ENCODE peak calls at places on chromosomes 11 and 22, in seven cellular contexts. Q, A, P, G, J, O and R are unnamed samples.

GRCh38 chr11:21514298-21514697 is 678.6 kb upstream of the ANO5 start:
- DNase-seq in Q (no peak), A (no peak), P (no peak), G (no peak), J (peak), O (no peak), R (no peak)

GRCh38 chr11:106389096-106389495 is 311.6 kb downstream of the AASDHPPT start:
- DNase-seq in Q (no peak), A (no peak), P (peak), G (no peak), J (no peak), O (peak), R (peak)

GRCh38 chr22:46595545-46595944 is 24.6 kb upstream of the GRAMD4 start:
- DNase-seq in Q (no peak), A (no peak), P (no peak), G (no peak), J (no peak), O (no peak), R (no peak)

GRCh38 chr11:123601737-123602136 is 52.7 kb downstream of the SCN3B start:
- DNase-seq in Q (no peak), A (no peak), P (no peak), G (no peak), J (no peak), O (no peak), R (no peak)

GRCh38 chr11:69959461-69959860 is 118.7 kb upstream of the ANO1 start:
- DNase-seq in Q (no peak), A (no peak), P (no peak), G (no peak), J (no peak), O (no peak), R (no peak)

GRCh38 chr11:132595711-132596111 is 936.6 kb downstream of the OPCML start:
- DNase-seq in Q (no peak), A (no peak), P (peak), G (no peak), J (no peak), O (no peak), R (no peak)

GRCh38 chr11:111435046-111435698 is 56.1 kb upstream of the POU2AF1 start:
- DNase-seq in Q (no peak), A (no peak), P (no peak), G (no peak), J (no peak), O (no peak), R (no peak)

GRCh38 chr11:118634435-118635236 is 27.2 kb downstream of the PHLDB1 start:
- DNase-seq in Q (peak), A (peak), P (peak), G (no peak), J (peak), O (peak), R (peak)

GRCh38 chr11:6746086-6746618 is 25.6 kb downstream of the OR2AG2 start:
- DNase-seq in Q (no peak), A (no peak), P (no peak), G (no peak), J (no peak), O (no peak), R (no peak)

GRCh38 chr11:111456086-111456858 is 55.9 kb downstream of the BTG4 start:
- DNase-seq in Q (no peak), A (no peak), P (no peak), G (no peak), J (no peak), O (no peak), R (no peak)

GRCh38 chr11:5452712-5453111 is 3.6 kb downstream of the OR51I2 start:
- DNase-seq in Q (no peak), A (no peak), P (no peak), G (no peak), J (no peak), O (no peak), R (no peak)

GRCh38 chr22:45425101-45425500 is 11.6 kb downstream of the RIBC2 start:
- DNase-seq in Q (no peak), A (no peak), P (no peak), G (peak), J (no peak), O (no peak), R (peak)

GRCh38 chr11:11344045-11344444 is 9.0 kb downstream of the CSNK2A3 start:
- DNase-seq in Q (no peak), A (no peak), P (no peak), G (no peak), J (no peak), O (no peak), R (no peak)

GRCh38 chr22:40709752-40710413 is 30.6 kb downstream of the MCHR1 start:
- DNase-seq in Q (peak), A (no peak), P (no peak), G (no peak), J (peak), O (no peak), R (peak)

GRCh38 chr22:48822278-48823233 is 1005.1 kb downstream of the BRD1 start:
- DNase-seq in Q (no peak), A (no peak), P (no peak), G (no peak), J (no peak), O (no peak), R (no peak)

DNA sequence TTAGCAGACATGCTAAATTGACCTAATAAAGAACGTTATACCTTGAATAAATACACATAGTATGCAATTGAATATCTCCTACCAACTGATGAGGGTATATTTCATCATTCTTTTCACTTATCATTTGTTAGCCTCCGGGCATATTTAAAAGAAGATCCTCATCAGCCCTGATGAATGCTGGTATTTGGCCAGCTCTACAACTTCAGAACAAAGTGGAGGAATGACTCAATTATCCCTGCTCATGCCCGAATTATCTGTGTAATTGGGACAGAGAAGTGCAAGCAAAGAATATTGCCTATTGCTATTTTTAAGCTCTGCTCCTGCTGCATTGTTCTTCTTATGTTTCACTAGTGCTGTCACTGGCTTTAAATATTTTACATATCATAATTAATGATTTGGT is 622.1 kb downstream of the METTL15 start:
- DNase-seq in Q (no peak), A (no peak), P (no peak), G (no peak), J (no peak), O (no peak), R (no peak)
- H3K4me3 ChIP-seq in Q (no peak), A (no peak), P (no peak), G (no peak), J (no peak), O (no peak), R (no peak)

GRCh38 chr11:910589-911030 is at the start of gene CHID1:
- DNase-seq in Q (peak), A (peak), P (peak), G (no peak), J (peak), O (no peak), R (peak)

GRCh38 chr11:912266-912665 is 1.7 kb upstream of the CHID1 start:
- DNase-seq in Q (no peak), A (no peak), P (no peak), G (no peak), J (no peak), O (no peak), R (no peak)

GRCh38 chr11:910044-910588 is 494 bp downstream of the CHID1 start:
- DNase-seq in Q (no peak), A (no peak), P (no peak), G (no peak), J (no peak), O (no peak), R (no peak)

GRCh38 chr11:911890-912219 is 1.2 kb upstream of the CHID1 start:
- DNase-seq in Q (no peak), A (no peak), P (no peak), G (no peak), J (no peak), O (no peak), R (no peak)

DNA sequence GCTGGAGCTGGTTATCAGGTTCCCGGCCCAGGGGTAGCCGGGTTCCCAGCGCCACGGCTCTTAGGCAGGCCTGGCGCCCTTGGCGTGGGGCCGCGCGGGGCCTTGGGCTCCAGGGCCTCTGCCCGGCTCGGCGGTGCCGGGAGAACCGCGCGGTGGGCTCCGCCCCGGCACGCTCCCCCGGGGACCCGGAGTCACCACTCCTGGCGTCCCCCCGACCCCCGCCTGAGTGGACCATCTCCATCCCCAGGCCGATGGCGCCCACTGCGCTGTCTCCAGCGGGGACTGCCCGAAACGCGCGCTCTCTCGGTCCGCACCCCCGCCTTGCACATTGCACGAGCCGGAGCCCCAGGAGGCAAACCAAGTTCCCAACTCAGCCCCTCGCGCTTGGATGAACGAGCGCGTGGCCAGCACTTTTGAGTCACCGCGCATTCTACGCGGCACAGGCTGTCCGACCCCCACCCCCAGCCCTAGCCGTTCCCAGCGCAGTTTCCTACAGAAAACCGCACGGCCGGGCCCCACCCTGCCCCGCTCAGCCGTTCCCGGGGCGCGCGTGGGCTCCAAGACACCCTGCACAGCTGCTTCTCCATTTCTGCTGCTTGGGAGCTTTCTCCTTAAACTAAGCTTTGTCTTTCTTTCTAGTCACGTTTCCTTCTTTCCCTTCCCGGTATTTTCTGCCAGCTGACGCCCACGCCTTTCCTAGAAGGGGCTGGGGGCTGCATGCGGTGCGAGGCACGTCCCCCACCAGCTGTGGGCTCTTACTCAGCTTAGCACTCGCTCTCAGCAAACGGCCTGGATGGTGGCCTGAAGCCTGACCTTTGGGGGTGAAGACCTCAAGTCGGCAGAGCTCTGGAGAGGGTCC is 650 bp upstream of the CHID1 start:
- DNase-seq in Q (peak), A (peak), P (peak), G (no peak), J (peak), O (no peak), R (peak)
- TF ChIP-seq CTCF in Q (no peak), A (peak), P (no peak), G (no peak), J (peak), O (no peak), R (no peak)

GRCh38 chr22:39661842-39662676 is 91.5 kb downstream of the CACNA1I start:
- DNase-seq in Q (no peak), A (no peak), P (no peak), G (no peak), J (peak), O (no peak), R (no peak)
- H3K4me3 ChIP-seq in Q (no peak), A (peak), P (no peak), G (no peak), J (peak), O (no peak), R (no peak)

DNA sequence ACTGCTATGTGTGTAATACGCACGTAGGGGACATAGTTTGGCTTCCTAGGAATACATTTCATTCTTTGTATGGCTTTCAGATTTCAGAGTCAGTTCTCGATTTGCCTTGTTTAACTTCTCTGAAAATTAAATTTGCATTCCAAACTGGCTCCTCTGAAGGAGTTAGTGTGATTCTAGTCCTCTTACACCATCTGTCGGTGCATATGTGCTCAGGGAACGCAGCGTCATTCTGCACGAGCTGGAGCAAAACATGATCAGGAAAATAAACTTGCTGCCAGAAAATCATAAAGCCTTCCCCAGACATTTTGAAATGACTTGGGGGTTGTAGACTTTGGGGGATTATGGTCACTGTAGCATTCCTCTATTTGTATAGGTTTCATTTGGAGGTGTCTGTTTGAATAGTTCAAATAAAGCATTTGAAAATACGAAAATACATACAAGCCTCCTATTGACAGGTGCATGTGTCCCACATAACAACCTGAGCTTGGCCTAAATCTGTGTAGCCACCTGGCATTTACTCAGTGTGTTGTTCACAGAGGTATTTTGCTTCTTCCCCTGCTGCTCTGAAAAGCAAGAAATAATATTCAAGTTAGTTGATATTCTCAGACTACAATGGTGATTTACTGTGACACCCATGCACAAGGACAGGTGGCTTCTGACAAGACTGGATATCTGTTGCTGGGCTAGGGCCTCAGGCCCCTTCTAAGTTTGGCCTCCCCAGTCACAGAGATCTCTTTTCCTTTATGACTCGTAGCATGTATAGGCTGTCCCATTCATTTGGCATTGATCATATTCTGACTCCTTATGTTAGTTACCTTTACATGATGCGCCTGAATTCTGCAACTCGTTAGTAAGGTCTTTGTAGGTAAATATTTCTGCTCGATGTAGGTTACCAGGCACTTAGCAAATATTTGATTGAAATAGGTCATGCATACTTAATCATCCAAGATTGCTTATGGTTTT is 81.6 kb upstream of the SORL1-AS1 start:
- DNase-seq in Q (no peak), A (no peak), P (peak), G (no peak), J (no peak), O (no peak), R (peak)
- TF ChIP-seq CTCF in Q (peak), A (peak), P (peak), G (peak), J (no peak), O (peak), R (peak)

DNA sequence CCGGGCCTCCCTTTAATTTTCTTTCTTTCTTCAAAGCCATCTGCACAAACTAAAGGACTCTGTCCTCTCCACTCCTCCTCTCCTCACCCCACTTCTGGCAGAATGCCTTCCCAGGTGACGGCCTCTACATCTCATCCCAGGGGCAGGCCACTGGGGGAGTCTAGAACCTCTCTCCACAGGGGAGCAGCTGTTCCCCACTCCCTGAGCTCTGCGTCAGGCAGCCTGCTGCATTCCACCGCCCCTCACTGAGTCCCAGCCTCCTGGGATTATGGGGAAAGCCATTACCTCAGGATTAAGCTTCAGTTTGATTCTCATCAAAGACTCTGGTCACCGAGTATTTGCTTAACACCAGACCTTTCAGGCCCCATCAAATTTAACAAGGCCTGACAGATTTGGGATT is 405.9 kb downstream of the NXPE2 start:
- DNase-seq in Q (no peak), A (no peak), P (no peak), G (no peak), J (peak), O (no peak), R (no peak)
- H3K4me3 ChIP-seq in Q (no peak), A (no peak), P (no peak), G (no peak), J (no peak), O (no peak), R (no peak)

GRCh38 chr11:94831529-94831928 is 63.4 kb downstream of the AMOTL1 start:
- DNase-seq in Q (no peak), A (no peak), P (no peak), G (no peak), J (no peak), O (no peak), R (no peak)
- TF ChIP-seq CTCF in Q (no peak), A (no peak), P (no peak), G (no peak), J (peak), O (no peak), R (no peak)

GRCh38 chr22:43289551-43289963 is 53.6 kb downstream of the SCUBE1 start:
- DNase-seq in Q (no peak), A (no peak), P (no peak), G (no peak), J (no peak), O (no peak), R (peak)
- H3K4me3 ChIP-seq in Q (peak), A (peak), P (no peak), G (peak), J (no peak), O (no peak), R (peak)

DNA sequence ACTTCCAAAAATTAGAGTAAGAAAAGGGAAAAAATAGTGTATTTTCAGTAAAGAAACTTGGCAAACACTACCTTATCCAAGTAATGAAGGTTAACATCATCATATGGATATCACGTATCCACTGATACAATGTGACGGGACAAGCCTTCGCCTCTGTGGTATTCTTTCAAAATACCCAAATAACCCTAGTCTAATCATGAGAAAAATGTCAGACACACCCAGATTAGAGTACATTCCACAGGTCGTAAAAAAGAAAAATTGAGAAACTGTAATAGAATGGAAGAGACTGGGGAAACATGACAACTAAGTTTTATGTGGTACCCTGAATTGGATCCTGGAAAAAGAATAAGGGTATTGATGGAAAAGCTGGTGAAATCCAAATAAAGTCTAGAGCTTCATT is 48.9 kb downstream of the NARS2 start:
- DNase-seq in Q (no peak), A (no peak), P (no peak), G (no peak), J (no peak), O (peak), R (no peak)
- TF ChIP-seq CTCF in Q (no peak), A (no peak), P (no peak), G (no peak), J (no peak), O (no peak), R (no peak)